ENCODE peak calls at places on chromosomes 1 and 21, in five cellular contexts. Z is AG09309, K is lower lobe of right lung, L is mammary epithelial cell, V is GM06990. W is an unnamed sample.

GRCh38 chr1:93616996-93617669 is 64.5 kb downstream of the BCAR3 start:
- DNase-seq in K (peak; percentile 56), L (no peak), Z (no peak), V (no peak), W (no peak)

GRCh38 chr1:235933483-235934116 is 66.9 kb upstream of the LYST start:
- DNase-seq in V (no peak), L (no peak), Z (no peak), K (peak; percentile 63), W (no peak)

GRCh38 chr1:50620680-50621329 is 197.6 kb upstream of the DMRTA2 start:
- DNase-seq in L (peak; percentile 91), V (no peak), Z (no peak), K (peak; percentile 89), W (peak; percentile 85)

GRCh38 chr21:35932232-35932911 is 128.0 kb downstream of the SETD4 start:
- DNase-seq in K (peak; percentile 48), Z (peak; percentile 67), L (peak; percentile 92), V (peak; percentile 37), W (peak; percentile 52)

GRCh38 chr1:162753998-162754585 is 36.4 kb upstream of the HSD17B7 start:
- DNase-seq in Z (peak; percentile 20), V (no peak), K (no peak), L (no peak), W (no peak)

GRCh38 chr1:115170972-115171392 is 81.7 kb upstream of the TSPAN2 start:
- DNase-seq in Z (no peak), V (no peak), K (no peak), L (no peak), W (no peak)

GRCh38 chr1:71365451-71365850 is 284.6 kb upstream of the ZRANB2 start:
- DNase-seq in K (no peak), Z (no peak), V (no peak), L (no peak), W (no peak)

GRCh38 chr1:116553386-116554115 is 17.3 kb downstream of the CD58 start:
- DNase-seq in K (no peak), V (no peak), Z (no peak), L (peak; percentile 83), W (peak; percentile 62)

GRCh38 chr1:202144510-202145324 is at the start of gene ARL8A:
- DNase-seq in Z (no peak), V (peak; percentile 66), K (peak; percentile 84), L (peak; percentile 45), W (no peak)

GRCh38 chr1:226646026-226646869 is 92.8 kb downstream of the ITPKB start:
- DNase-seq in Z (no peak), L (no peak), K (peak; percentile 40), V (no peak), W (no peak)

GRCh38 chr1:60051191-60051590 is 22.4 kb downstream of the C1orf87 start:
- DNase-seq in Z (no peak), V (no peak), K (no peak), L (no peak), W (no peak)

GRCh38 chr21:36202721-36203602 is 46.3 kb downstream of the DOP1B start:
- DNase-seq in K (no peak), L (no peak), V (no peak), Z (no peak), W (no peak)

GRCh38 chr1:46202975-46203737 is at the start of gene LURAP1:
- DNase-seq in V (peak; percentile 69), L (peak; percentile 70), Z (peak; percentile 55), K (peak; percentile 69), W (no peak)

GRCh38 chr1:177340601-177341067 is 169.9 kb downstream of the BRINP2 start:
- DNase-seq in L (no peak), V (no peak), Z (no peak), K (no peak), W (no peak)

GRCh38 chr1:43666608-43667007 is 16.7 kb downstream of the KDM4A start:
- DNase-seq in V (no peak), L (peak; percentile 98), Z (no peak), K (no peak), W (peak; percentile 92)

GRCh38 chr1:59404725-59405124 is 107.8 kb downstream of the FGGY start:
- DNase-seq in V (no peak), Z (no peak), K (no peak), L (no peak), W (no peak)